ENCODE peak calls at places on chromosomes 1 and 21, in four cellular contexts. H is aorta; K is CD8-positive, alpha-beta T cell; R is tibial artery. P is an unnamed sample.
A peak's percentile ranks its signal among the peaks of the same experiment; 100 is the strongest.

GRCh38 chr1:1069711-1070676 is 4.1 kb downstream of the RNF223 start:
- DNase-seq in R (no peak), K (no peak), H (no peak), P (no peak)

GRCh38 chr1:110155878-110156522 is 5.7 kb downstream of the SLC6A17 start:
- DNase-seq in K (peak; percentile 41), H (peak; percentile 87), R (peak; percentile 65), P (peak; percentile 31)

GRCh38 chr21:36454079-36454478 is 25.8 kb downstream of the CLDN14 start:
- DNase-seq in K (no peak), R (no peak), H (no peak), P (no peak)

GRCh38 chr1:201460783-201461182 is 8.2 kb downstream of the PHLDA3 start:
- DNase-seq in K (no peak), R (no peak), H (no peak), P (no peak)

GRCh38 chr1:180927841-180928240 is 15.1 kb downstream of the KIAA1614 start:
- DNase-seq in R (no peak), H (no peak), K (no peak), P (no peak)

GRCh38 chr1:17984510-17985085 is 123.0 kb upstream of the IGSF21 start:
- DNase-seq in K (no peak), H (no peak), R (no peak), P (no peak)

GRCh38 chr1:245512181-245512888 is 357.6 kb downstream of the KIF26B start:
- DNase-seq in H (no peak), R (no peak), K (no peak), P (no peak)

GRCh38 chr21:44347911-44348451 is 5.4 kb upstream of the TRPM2 start:
- DNase-seq in H (no peak), R (no peak), K (no peak), P (no peak)

GRCh38 chr1:944341-945325 is 14.4 kb downstream of the NOC2L start:
- DNase-seq in R (no peak), H (no peak), K (no peak), P (no peak)

GRCh38 chr1:198496216-198497143 is 44.0 kb downstream of the ATP6V1G3 start:
- DNase-seq in H (no peak), K (no peak), R (no peak), P (no peak)

GRCh38 chr1:20250346-20250989 is 40.2 kb upstream of the VWA5B1 start:
- DNase-seq in R (no peak), K (no peak), H (no peak), P (no peak)

GRCh38 chr1:207968521-207968944 is 57.6 kb upstream of the CD34 start:
- DNase-seq in H (no peak), K (no peak), R (no peak), P (no peak)

GRCh38 chr1:61486783-61487505 is 238.0 kb downstream of the TM2D1 start:
- DNase-seq in K (no peak), R (no peak), H (no peak), P (no peak)

GRCh38 chr1:177669161-177669560 is 300.7 kb downstream of the SEC16B start:
- DNase-seq in R (no peak), K (no peak), H (no peak), P (no peak)

GRCh38 chr21:35232545-35233176 is 183.6 kb upstream of the RUNX1 start:
- DNase-seq in R (no peak), K (no peak), H (no peak), P (no peak)

GRCh38 chr1:201381130-201381529 is 3.6 kb upstream of the TNNT2 start:
- DNase-seq in R (no peak), K (no peak), H (no peak), P (no peak)

GRCh38 chr1:20411196-20411980 is 74.6 kb downstream of the CAMK2N1 start:
- DNase-seq in R (peak; percentile 48), H (peak; percentile 80), K (no peak), P (no peak)

GRCh38 chr1:200242379-200243041 is 167.3 kb downstream of the ZNF281 start:
- DNase-seq in H (no peak), K (no peak), R (no peak), P (no peak)

GRCh38 chr1:67629370-67630075 is 55.5 kb upstream of the GADD45A start:
- DNase-seq in R (no peak), K (no peak), H (no peak), P (no peak)

GRCh38 chr1:202101182-202101581 is 21.5 kb upstream of the GPR37L1 start:
- DNase-seq in H (no peak), K (no peak), R (no peak), P (no peak)

GRCh38 chr1:163046071-163046470 is 23.1 kb upstream of the RGS4 start:
- DNase-seq in H (no peak), K (no peak), R (no peak), P (no peak)

GRCh38 chr21:32367158-32367557 is 25.7 kb downstream of the URB1 start:
- DNase-seq in K (no peak), R (no peak), H (no peak), P (no peak)

GRCh38 chr1:198497326-198498220 is 42.9 kb downstream of the ATP6V1G3 start:
- DNase-seq in R (no peak), H (no peak), K (no peak), P (no peak)

GRCh38 chr1:154730251-154730650 is 122.3 kb upstream of the ADAR start:
- DNase-seq in K (no peak), R (no peak), H (no peak), P (no peak)

GRCh38 chr1:162019006-162019405 is 4.7 kb downstream of the OLFML2B start:
- DNase-seq in K (no peak), R (no peak), H (no peak), P (no peak)

GRCh38 chr21:22961248-22961647 is 1963.0 kb downstream of the NCAM2 start:
- DNase-seq in K (no peak), R (no peak), H (no peak), P (no peak)

DNA sequence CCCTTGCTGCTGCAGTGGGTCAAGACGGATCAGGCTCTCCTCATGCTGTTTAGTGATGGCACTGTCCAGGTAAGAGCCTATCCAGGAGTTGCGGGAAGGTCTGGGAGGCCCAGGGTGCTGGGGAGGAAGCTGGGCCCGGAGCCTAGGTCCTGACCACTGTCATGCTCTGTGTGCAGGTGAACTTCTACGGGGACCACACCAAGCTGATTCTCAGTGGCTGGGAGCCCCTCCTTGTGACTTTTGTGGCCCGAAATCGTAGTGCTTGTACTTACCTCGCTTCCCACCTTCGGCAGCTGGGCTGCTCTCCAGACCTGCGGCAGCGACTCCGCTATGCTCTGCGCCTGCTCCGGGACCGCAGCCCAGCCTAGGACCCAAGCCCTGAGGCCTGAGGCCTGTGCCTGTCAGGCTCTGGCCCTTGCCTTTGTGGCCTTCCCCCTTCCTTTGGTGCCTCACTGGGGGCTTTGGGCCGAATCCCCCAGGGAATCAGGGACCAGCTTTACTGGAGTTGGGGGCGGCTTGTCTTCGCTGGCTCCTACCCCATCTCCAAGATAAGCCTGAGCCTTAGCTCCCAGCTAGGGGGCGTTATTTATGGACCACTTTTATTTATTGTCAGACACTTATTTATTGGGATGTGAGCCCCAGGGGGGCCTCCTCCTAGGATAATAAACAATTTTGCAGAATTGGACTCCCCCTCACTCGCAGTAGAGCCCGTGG is 1.7 kb downstream of the DYNLT4 start:
- DNase-seq in H (peak; percentile 74), R (peak; percentile 62), K (peak; percentile 20), P (peak; percentile 15)
- H3K4me1 ChIP-seq in H (no peaks in the 10 kb centered on the region), R (peaks cover 81% of the 10 kb centered on the region), K (peaks cover 61% of the 10 kb centered on the region), P (peaks cover 77% of the 10 kb centered on the region)

DNA sequence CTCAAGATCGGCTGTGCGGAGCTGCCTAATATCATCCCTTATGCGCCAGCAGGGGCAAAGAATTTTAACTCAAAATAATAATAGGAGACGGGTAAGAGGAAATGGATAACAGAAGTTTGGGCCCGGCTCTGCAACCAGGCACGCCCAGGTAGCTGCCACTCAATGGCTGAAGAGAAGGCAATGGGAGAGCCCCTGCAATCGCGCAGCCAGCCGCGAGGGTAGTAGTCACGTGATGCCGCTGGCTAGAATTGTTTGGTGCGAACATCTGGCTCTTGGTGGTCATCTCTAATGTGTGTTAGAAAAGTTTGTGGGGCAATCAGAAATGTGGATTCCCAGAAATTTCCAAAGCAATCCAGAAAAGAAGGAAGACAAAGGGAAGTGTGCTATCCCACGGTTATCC is 12.3 kb downstream of the BARHL2 start:
- DNase-seq in R (no peak), K (no peak), H (no peak), P (no peak)
- H3K27me3 ChIP-seq in R (peaks cover 78% of the 10 kb centered on the region), K (peaks cover 19% of the 10 kb centered on the region), H (peaks cover 2% of the 10 kb centered on the region), P (peaks cover 44% of the 10 kb centered on the region)

DNA sequence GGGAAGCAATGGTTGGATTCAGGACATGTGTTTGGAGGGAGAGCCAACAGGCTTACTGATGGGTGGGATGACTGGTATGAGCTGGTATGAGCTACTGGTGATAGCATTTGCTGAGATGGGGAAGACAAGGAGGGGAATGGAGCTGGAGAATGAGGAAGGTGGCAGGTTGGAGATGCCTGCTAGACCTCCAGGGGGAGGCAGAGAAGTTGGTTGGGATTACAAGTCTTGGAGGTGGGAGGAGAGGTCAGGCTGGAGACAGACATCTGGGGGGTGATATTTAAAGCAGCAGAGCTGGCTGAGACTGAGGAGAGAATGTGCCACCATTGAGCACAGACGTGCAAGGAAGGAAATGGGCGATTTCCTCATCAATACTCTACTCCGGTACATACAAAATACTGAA is 31.8 kb upstream of the ENO1 start:
- DNase-seq in H (no peak), R (no peak), K (no peak), P (no peak)
- H3K27ac ChIP-seq in H (no peak overlapping the region), R (no peak overlapping the region), K (no peak overlapping the region), P (no peak overlapping the region)

GRCh38 chr21:41167348-41168342 is at the start of gene BACE2:
- DNase-seq in R (peak; percentile 93), K (peak; percentile 29), H (peak; percentile 94), P (peak; percentile 18)
- H3K4me1 ChIP-seq in R (peaks cover 34% of the 10 kb centered on the region), K (no peaks in the 10 kb centered on the region), H (no peaks in the 10 kb centered on the region), P (peaks cover 9% of the 10 kb centered on the region)

GRCh38 chr1:52915855-52916220 is 5.7 kb downstream of the ECHDC2 start:
- DNase-seq in R (no peak), K (no peak), H (no peak), P (no peak)
- H3K27me3 ChIP-seq in R (no peaks in the 10 kb centered on the region), K (no peaks in the 10 kb centered on the region), H (no peaks in the 10 kb centered on the region), P (no peaks in the 10 kb centered on the region)

GRCh38 chr21:28801906-28802305 is 190.8 kb downstream of the LTN1 start:
- DNase-seq in H (no peak), K (no peak), R (no peak), P (no peak)

GRCh38 chr21:28798798-28799197 is 193.9 kb downstream of the LTN1 start:
- DNase-seq in K (no peak), H (no peak), R (no peak), P (no peak)

GRCh38 chr21:28804089-28804670 is 188.5 kb downstream of the LTN1 start:
- DNase-seq in R (no peak), H (no peak), K (no peak), P (no peak)

GRCh38 chr21:28795251-28795650 is 197.4 kb downstream of the LTN1 start:
- DNase-seq in K (no peak), R (no peak), H (no peak), P (no peak)

DNA sequence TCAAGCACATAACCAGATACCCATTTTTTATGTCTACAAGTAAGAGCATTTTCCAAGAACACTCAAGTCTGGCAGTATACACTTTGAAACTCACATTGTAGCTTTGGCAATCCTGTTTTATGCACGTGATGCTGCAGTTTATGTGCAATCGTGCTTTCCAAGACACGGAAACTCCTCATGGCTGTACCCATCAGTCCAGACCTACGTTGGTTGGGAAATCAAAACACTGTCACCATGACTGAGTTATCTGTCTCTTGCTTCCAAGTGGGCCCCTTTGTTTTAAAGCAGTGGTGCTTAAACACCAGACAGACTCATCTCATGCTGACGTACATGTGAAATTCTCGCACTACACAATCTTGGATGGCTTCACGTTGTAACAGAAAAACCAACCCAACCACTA is 192.8 kb downstream of the LTN1 start:
- DNase-seq in R (no peak), K (no peak), H (no peak), P (no peak)
- H3K27ac ChIP-seq in R (no peak overlapping the region), K (no peak overlapping the region), H (no peak overlapping the region), P (no peak overlapping the region)

GRCh38 chr1:105087496-105087895 is 1337.8 kb downstream of the AMY1C start:
- DNase-seq in K (no peak), H (no peak), R (no peak), P (no peak)
- H3K4me1 ChIP-seq in K (no peaks in the 10 kb centered on the region), H (no peaks in the 10 kb centered on the region), R (no peaks in the 10 kb centered on the region), P (no peaks in the 10 kb centered on the region)